ENCODE peak calls at places on chromosomes 5 and 9, in ten cellular contexts. One of them, this sample, is unnamed.

GRCh38 chr9:120711841-120712538 is 2.3 kb downstream of the MEGF9 start:
- DNase-seq in foreskin fibroblast: no peak
- DNase-seq in CD8-positive, alpha-beta T cell: no peak
- DNase-seq in left ventricle myocardium inferior: no peak
- DNase-seq in WERI-Rb-1: no peak
- DNase-seq in RWPE1: no peak
- DNase-seq in activated B cell treated with CpG ODN at 0.5 μM for 24 hours: no peak
- DNase-seq in GM23338: no peak
- DNase-seq in AG10803: no peak
- DNase-seq in omental fat pad: no peak
- DNase-seq in this sample: no peak

GRCh38 chr9:75930766-75931311 is 40.4 kb downstream of the PCSK5 start:
- DNase-seq in RWPE1: no peak
- DNase-seq in CD8-positive, alpha-beta T cell: no peak
- DNase-seq in foreskin fibroblast: no peak
- DNase-seq in GM23338: no peak
- DNase-seq in left ventricle myocardium inferior: no peak
- DNase-seq in activated B cell treated with CpG ODN at 0.5 μM for 24 hours: no peak
- DNase-seq in omental fat pad: no peak
- DNase-seq in WERI-Rb-1: no peak
- DNase-seq in AG10803: no peak
- DNase-seq in this sample: no peak

GRCh38 chr9:122087406-122088200 is 5.5 kb downstream of the TTLL11 start:
- DNase-seq in AG10803: peak
- DNase-seq in WERI-Rb-1: no peak
- DNase-seq in GM23338: no peak
- DNase-seq in CD8-positive, alpha-beta T cell: no peak
- DNase-seq in activated B cell treated with CpG ODN at 0.5 μM for 24 hours: no peak
- DNase-seq in left ventricle myocardium inferior: no peak
- DNase-seq in RWPE1: no peak
- DNase-seq in omental fat pad: no peak
- DNase-seq in foreskin fibroblast: peak
- DNase-seq in this sample: peak

GRCh38 chr9:21801683-21802417 is 586 bp upstream of the MTAP start:
- DNase-seq in WERI-Rb-1: peak
- DNase-seq in left ventricle myocardium inferior: peak
- DNase-seq in RWPE1: peak
- DNase-seq in activated B cell treated with CpG ODN at 0.5 μM for 24 hours: no peak
- DNase-seq in omental fat pad: peak
- DNase-seq in GM23338: peak
- DNase-seq in CD8-positive, alpha-beta T cell: no peak
- DNase-seq in AG10803: peak
- DNase-seq in foreskin fibroblast: peak
- DNase-seq in this sample: peak

GRCh38 chr5:57324888-57325287 is 151.0 kb downstream of the GPBP1 start:
- DNase-seq in left ventricle myocardium inferior: no peak
- DNase-seq in RWPE1: no peak
- DNase-seq in CD8-positive, alpha-beta T cell: no peak
- DNase-seq in foreskin fibroblast: no peak
- DNase-seq in AG10803: peak
- DNase-seq in activated B cell treated with CpG ODN at 0.5 μM for 24 hours: no peak
- DNase-seq in omental fat pad: no peak
- DNase-seq in WERI-Rb-1: no peak
- DNase-seq in GM23338: no peak
- DNase-seq in this sample: no peak

GRCh38 chr5:144281784-144282183 is 111.1 kb downstream of the KCTD16 start:
- DNase-seq in RWPE1: no peak
- DNase-seq in activated B cell treated with CpG ODN at 0.5 μM for 24 hours: no peak
- DNase-seq in WERI-Rb-1: no peak
- DNase-seq in CD8-positive, alpha-beta T cell: no peak
- DNase-seq in GM23338: no peak
- DNase-seq in left ventricle myocardium inferior: no peak
- DNase-seq in AG10803: no peak
- DNase-seq in foreskin fibroblast: no peak
- DNase-seq in omental fat pad: no peak
- DNase-seq in this sample: no peak

GRCh38 chr9:68507098-68507795 is 33.4 kb downstream of the TMEM252 start:
- DNase-seq in WERI-Rb-1: no peak
- DNase-seq in activated B cell treated with CpG ODN at 0.5 μM for 24 hours: no peak
- DNase-seq in RWPE1: peak
- DNase-seq in AG10803: peak
- DNase-seq in omental fat pad: no peak
- DNase-seq in CD8-positive, alpha-beta T cell: no peak
- DNase-seq in left ventricle myocardium inferior: no peak
- DNase-seq in GM23338: peak
- DNase-seq in foreskin fibroblast: no peak
- DNase-seq in this sample: no peak

GRCh38 chr5:174424219-174425053 is 299.9 kb upstream of the MSX2 start:
- DNase-seq in AG10803: no peak
- DNase-seq in omental fat pad: no peak
- DNase-seq in WERI-Rb-1: no peak
- DNase-seq in RWPE1: no peak
- DNase-seq in CD8-positive, alpha-beta T cell: no peak
- DNase-seq in GM23338: no peak
- DNase-seq in foreskin fibroblast: no peak
- DNase-seq in left ventricle myocardium inferior: no peak
- DNase-seq in activated B cell treated with CpG ODN at 0.5 μM for 24 hours: no peak
- DNase-seq in this sample: no peak

GRCh38 chr5:137278476-137278875 is 220.7 kb downstream of the SPOCK1 start:
- DNase-seq in CD8-positive, alpha-beta T cell: no peak
- DNase-seq in activated B cell treated with CpG ODN at 0.5 μM for 24 hours: no peak
- DNase-seq in RWPE1: no peak
- DNase-seq in GM23338: no peak
- DNase-seq in WERI-Rb-1: no peak
- DNase-seq in foreskin fibroblast: no peak
- DNase-seq in left ventricle myocardium inferior: no peak
- DNase-seq in AG10803: no peak
- DNase-seq in omental fat pad: no peak
- DNase-seq in this sample: no peak

GRCh38 chr9:136052433-136052880 is 42.6 kb downstream of the NACC2 start:
- DNase-seq in AG10803: peak
- DNase-seq in left ventricle myocardium inferior: no peak
- DNase-seq in foreskin fibroblast: no peak
- DNase-seq in CD8-positive, alpha-beta T cell: no peak
- DNase-seq in omental fat pad: no peak
- DNase-seq in GM23338: peak
- DNase-seq in RWPE1: peak
- DNase-seq in WERI-Rb-1: no peak
- DNase-seq in activated B cell treated with CpG ODN at 0.5 μM for 24 hours: no peak
- DNase-seq in this sample: peak

GRCh38 chr5:109246841-109247592 is 162.8 kb downstream of the PJA2 start:
- DNase-seq in GM23338: no peak
- DNase-seq in AG10803: no peak
- DNase-seq in WERI-Rb-1: no peak
- DNase-seq in activated B cell treated with CpG ODN at 0.5 μM for 24 hours: no peak
- DNase-seq in foreskin fibroblast: no peak
- DNase-seq in omental fat pad: no peak
- DNase-seq in RWPE1: no peak
- DNase-seq in left ventricle myocardium inferior: no peak
- DNase-seq in CD8-positive, alpha-beta T cell: no peak
- DNase-seq in this sample: no peak

GRCh38 chr5:107458322-107458721 is 212.4 kb downstream of the EFNA5 start:
- DNase-seq in GM23338: no peak
- DNase-seq in activated B cell treated with CpG ODN at 0.5 μM for 24 hours: no peak
- DNase-seq in AG10803: no peak
- DNase-seq in left ventricle myocardium inferior: no peak
- DNase-seq in RWPE1: no peak
- DNase-seq in foreskin fibroblast: no peak
- DNase-seq in CD8-positive, alpha-beta T cell: no peak
- DNase-seq in omental fat pad: no peak
- DNase-seq in WERI-Rb-1: no peak
- DNase-seq in this sample: no peak

GRCh38 chr9:114307323-114308250 is 15.3 kb upstream of the ORM1 start:
- DNase-seq in left ventricle myocardium inferior: no peak
- DNase-seq in CD8-positive, alpha-beta T cell: no peak
- DNase-seq in foreskin fibroblast: peak
- DNase-seq in GM23338: no peak
- DNase-seq in WERI-Rb-1: peak
- DNase-seq in AG10803: peak
- DNase-seq in omental fat pad: no peak
- DNase-seq in activated B cell treated with CpG ODN at 0.5 μM for 24 hours: peak
- DNase-seq in RWPE1: no peak
- DNase-seq in this sample: peak

GRCh38 chr5:139272471-139273321 is 20.8 kb upstream of the MATR3 start:
- DNase-seq in WERI-Rb-1: no peak
- DNase-seq in omental fat pad: no peak
- DNase-seq in foreskin fibroblast: peak
- DNase-seq in AG10803: peak
- DNase-seq in left ventricle myocardium inferior: no peak
- DNase-seq in GM23338: no peak
- DNase-seq in RWPE1: peak
- DNase-seq in activated B cell treated with CpG ODN at 0.5 μM for 24 hours: no peak
- DNase-seq in CD8-positive, alpha-beta T cell: peak
- DNase-seq in this sample: no peak

GRCh38 chr5:142152383-142152730 is 43.8 kb downstream of the NDFIP1 start:
- DNase-seq in WERI-Rb-1: no peak
- DNase-seq in GM23338: peak
- DNase-seq in AG10803: peak
- DNase-seq in omental fat pad: no peak
- DNase-seq in foreskin fibroblast: no peak
- DNase-seq in left ventricle myocardium inferior: no peak
- DNase-seq in RWPE1: no peak
- DNase-seq in CD8-positive, alpha-beta T cell: no peak
- DNase-seq in activated B cell treated with CpG ODN at 0.5 μM for 24 hours: no peak
- DNase-seq in this sample: no peak

GRCh38 chr5:80672140-80672736 is 17.5 kb upstream of the DHFR start:
- DNase-seq in GM23338: peak
- DNase-seq in AG10803: peak
- DNase-seq in activated B cell treated with CpG ODN at 0.5 μM for 24 hours: no peak
- DNase-seq in RWPE1: peak
- DNase-seq in CD8-positive, alpha-beta T cell: peak
- DNase-seq in WERI-Rb-1: peak
- DNase-seq in foreskin fibroblast: peak
- DNase-seq in omental fat pad: no peak
- DNase-seq in left ventricle myocardium inferior: peak
- DNase-seq in this sample: peak

GRCh38 chr9:85377751-85378289 is 363.9 kb downstream of the AGTPBP1 start:
- DNase-seq in RWPE1: no peak
- DNase-seq in CD8-positive, alpha-beta T cell: no peak
- DNase-seq in WERI-Rb-1: no peak
- DNase-seq in foreskin fibroblast: no peak
- DNase-seq in activated B cell treated with CpG ODN at 0.5 μM for 24 hours: no peak
- DNase-seq in AG10803: no peak
- DNase-seq in left ventricle myocardium inferior: no peak
- DNase-seq in omental fat pad: no peak
- DNase-seq in GM23338: no peak
- DNase-seq in this sample: no peak

GRCh38 chr9:13282998-13283397 is 3.5 kb upstream of the MPDZ start:
- DNase-seq in AG10803: peak
- DNase-seq in activated B cell treated with CpG ODN at 0.5 μM for 24 hours: no peak
- DNase-seq in WERI-Rb-1: no peak
- DNase-seq in RWPE1: no peak
- DNase-seq in omental fat pad: no peak
- DNase-seq in GM23338: no peak
- DNase-seq in CD8-positive, alpha-beta T cell: no peak
- DNase-seq in foreskin fibroblast: no peak
- DNase-seq in left ventricle myocardium inferior: no peak
- DNase-seq in this sample: no peak

DNA sequence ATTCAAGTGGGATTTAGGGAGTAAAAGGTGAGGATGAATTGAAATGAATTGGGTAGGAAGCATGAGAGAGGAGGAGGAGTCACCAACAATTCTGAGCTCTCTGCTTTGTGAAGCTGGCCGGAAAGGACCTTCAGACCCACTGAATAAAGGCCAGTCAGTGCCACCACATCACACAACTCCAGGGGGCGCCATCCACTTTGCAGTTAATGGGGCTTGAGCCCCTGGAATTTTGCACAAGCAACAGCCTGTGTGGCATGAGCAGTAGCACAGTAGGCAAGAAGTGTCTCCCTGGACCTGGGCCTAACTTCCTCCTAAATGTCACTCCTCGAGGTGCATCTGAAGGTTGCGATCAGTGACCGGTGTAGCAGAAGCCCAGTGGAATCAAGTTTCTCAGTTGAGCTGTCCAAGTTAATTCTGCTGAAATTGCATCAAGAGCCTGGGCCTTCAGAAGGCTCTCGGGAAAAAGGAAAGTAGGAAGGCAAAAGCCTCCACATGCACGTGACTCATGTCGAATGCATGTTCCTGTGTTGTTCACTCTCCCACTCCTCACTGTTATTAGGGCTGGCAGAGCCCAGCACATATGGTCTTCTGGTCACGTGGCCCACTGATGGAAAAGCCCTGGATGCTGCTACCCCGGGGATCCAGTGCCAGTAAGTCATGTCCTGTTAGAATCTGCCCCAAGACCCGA is 27.8 kb upstream of the GLIS3 start:
- DNase-seq in omental fat pad: no peak
- DNase-seq in CD8-positive, alpha-beta T cell: no peak
- DNase-seq in GM23338: peak
- DNase-seq in WERI-Rb-1: no peak
- DNase-seq in left ventricle myocardium inferior: no peak
- DNase-seq in activated B cell treated with CpG ODN at 0.5 μM for 24 hours: no peak
- DNase-seq in foreskin fibroblast: peak
- DNase-seq in RWPE1: no peak
- DNase-seq in AG10803: peak
- DNase-seq in this sample: no peak
- TF ChIP-seq CTCF in omental fat pad: no peak
- TF ChIP-seq CTCF in CD8-positive, alpha-beta T cell: no peak
- TF ChIP-seq CTCF in GM23338: peak
- TF ChIP-seq CTCF in WERI-Rb-1: peak
- TF ChIP-seq CTCF in left ventricle myocardium inferior: no peak
- TF ChIP-seq CTCF in activated B cell treated with CpG ODN at 0.5 μM for 24 hours: no peak
- TF ChIP-seq CTCF in foreskin fibroblast: no peak
- TF ChIP-seq CTCF in RWPE1: no peak
- TF ChIP-seq CTCF in AG10803: peak
- TF ChIP-seq CTCF in this sample: no peak

GRCh38 chr9:34454571-34455065 is 3.8 kb downstream of the FAM219A start:
- DNase-seq in left ventricle myocardium inferior: peak
- DNase-seq in CD8-positive, alpha-beta T cell: no peak
- DNase-seq in AG10803: peak
- DNase-seq in RWPE1: peak
- DNase-seq in omental fat pad: no peak
- DNase-seq in foreskin fibroblast: peak
- DNase-seq in activated B cell treated with CpG ODN at 0.5 μM for 24 hours: no peak
- DNase-seq in WERI-Rb-1: no peak
- DNase-seq in GM23338: peak
- DNase-seq in this sample: peak
- TF ChIP-seq CTCF in left ventricle myocardium inferior: peak
- TF ChIP-seq CTCF in CD8-positive, alpha-beta T cell: no peak
- TF ChIP-seq CTCF in AG10803: peak
- TF ChIP-seq CTCF in RWPE1: no peak
- TF ChIP-seq CTCF in omental fat pad: no peak
- TF ChIP-seq CTCF in foreskin fibroblast: peak
- TF ChIP-seq CTCF in activated B cell treated with CpG ODN at 0.5 μM for 24 hours: no peak
- TF ChIP-seq CTCF in WERI-Rb-1: no peak
- TF ChIP-seq CTCF in GM23338: no peak
- TF ChIP-seq CTCF in this sample: no peak

GRCh38 chr9:129135476-129135875 is 24.3 kb downstream of the PTPA start:
- DNase-seq in AG10803: no peak
- DNase-seq in CD8-positive, alpha-beta T cell: no peak
- DNase-seq in activated B cell treated with CpG ODN at 0.5 μM for 24 hours: no peak
- DNase-seq in foreskin fibroblast: no peak
- DNase-seq in omental fat pad: no peak
- DNase-seq in GM23338: no peak
- DNase-seq in left ventricle myocardium inferior: no peak
- DNase-seq in RWPE1: no peak
- DNase-seq in WERI-Rb-1: no peak
- DNase-seq in this sample: no peak
- TF ChIP-seq CTCF in AG10803: no peak
- TF ChIP-seq CTCF in CD8-positive, alpha-beta T cell: no peak
- TF ChIP-seq CTCF in activated B cell treated with CpG ODN at 0.5 μM for 24 hours: no peak
- TF ChIP-seq CTCF in foreskin fibroblast: no peak
- TF ChIP-seq CTCF in omental fat pad: no peak
- TF ChIP-seq CTCF in GM23338: no peak
- TF ChIP-seq CTCF in left ventricle myocardium inferior: no peak
- TF ChIP-seq CTCF in RWPE1: no peak
- TF ChIP-seq CTCF in WERI-Rb-1: no peak
- TF ChIP-seq CTCF in this sample: no peak

GRCh38 chr9:97468658-97469448 is 32.6 kb upstream of the TMOD1 start:
- DNase-seq in activated B cell treated with CpG ODN at 0.5 μM for 24 hours: no peak
- DNase-seq in RWPE1: peak
- DNase-seq in omental fat pad: peak
- DNase-seq in left ventricle myocardium inferior: peak
- DNase-seq in AG10803: peak
- DNase-seq in CD8-positive, alpha-beta T cell: peak
- DNase-seq in foreskin fibroblast: peak
- DNase-seq in GM23338: peak
- DNase-seq in WERI-Rb-1: peak
- DNase-seq in this sample: peak
- TF ChIP-seq CTCF in activated B cell treated with CpG ODN at 0.5 μM for 24 hours: no peak
- TF ChIP-seq CTCF in RWPE1: peak
- TF ChIP-seq CTCF in omental fat pad: no peak
- TF ChIP-seq CTCF in left ventricle myocardium inferior: peak
- TF ChIP-seq CTCF in AG10803: peak
- TF ChIP-seq CTCF in CD8-positive, alpha-beta T cell: peak
- TF ChIP-seq CTCF in foreskin fibroblast: peak
- TF ChIP-seq CTCF in GM23338: peak
- TF ChIP-seq CTCF in WERI-Rb-1: peak
- TF ChIP-seq CTCF in this sample: peak